ENCODE peak calls at places on chromosomes 7 and 10, in six cellular contexts. F is NCI-H1092, G is NCI-H2081, K is HEK293T, V is NCI-H345, I is colonic mucosa. H is an unnamed sample.

GRCh38 chr10:21624951-21625350 is 90.9 kb downstream of the MLLT10 start:
- DNase-seq in K (no peak), G (no peak), F (no peak), V (no peak), I (no peak), H (no peak)

GRCh38 chr10:100730739-100731602 is 14.4 kb upstream of the PAX2 start:
- DNase-seq in K (no peak), G (no peak), F (no peak), V (no peak), I (peak), H (no peak)

GRCh38 chr7:66110861-66111260 is 3.8 kb upstream of the CRCP start:
- DNase-seq in F (no peak), I (no peak), G (no peak), K (no peak), V (no peak), H (no peak)

GRCh38 chr7:116770941-116771340 is 91.4 kb upstream of the CAPZA2 start:
- DNase-seq in V (no peak), I (no peak), K (no peak), F (no peak), G (no peak), H (no peak)

GRCh38 chr10:50550291-50550839 is 73.4 kb downstream of the SGMS1 start:
- DNase-seq in F (no peak), V (no peak), G (no peak), I (peak), K (no peak), H (no peak)

GRCh38 chr10:6579193-6579903 is 728 bp downstream of the PRKCQ start:
- DNase-seq in F (no peak), G (no peak), K (no peak), V (no peak), I (no peak), H (no peak)

GRCh38 chr7:132500727-132501410 is 75.4 kb downstream of the PLXNA4 start:
- DNase-seq in K (peak), G (no peak), I (peak), V (no peak), F (no peak), H (no peak)

GRCh38 chr7:16511314-16511713 is 15.3 kb upstream of the LRRC72 start:
- DNase-seq in G (no peak), K (no peak), I (no peak), V (no peak), F (no peak), H (no peak)

GRCh38 chr7:139332960-139333359 is 8.2 kb upstream of the FMC1 start:
- DNase-seq in F (no peak), K (no peak), G (no peak), V (no peak), I (no peak), H (no peak)

GRCh38 chr7:81715984-81716588 is 53.8 kb downstream of the HGF start:
- DNase-seq in I (no peak), G (peak), V (peak), F (peak), K (no peak), H (no peak)

GRCh38 chr10:131943021-131943814 is 38.5 kb downstream of the BNIP3 start:
- DNase-seq in K (peak), F (no peak), V (no peak), G (no peak), I (no peak), H (no peak)

GRCh38 chr10:30505543-30506298 is 71.7 kb downstream of the MAP3K8 start:
- DNase-seq in V (no peak), F (no peak), K (no peak), G (no peak), I (no peak), H (no peak)

GRCh38 chr7:47796347-47796746 is 151.9 kb downstream of the PKD1L1 start:
- DNase-seq in K (no peak), F (no peak), G (no peak), V (no peak), I (no peak), H (no peak)

GRCh38 chr7:37832194-37832593 is 16.2 kb upstream of the NME8 start:
- DNase-seq in G (peak), K (no peak), F (peak), V (peak), I (peak), H (peak)

GRCh38 chr10:115844592-115844991 is 428.4 kb downstream of the GFRA1 start:
- DNase-seq in K (peak), G (peak), V (no peak), I (no peak), F (peak), H (no peak)

GRCh38 chr7:130228840-130229239 is 21.2 kb downstream of the SSMEM1 start:
- DNase-seq in G (no peak), I (no peak), K (no peak), V (no peak), F (no peak), H (no peak)

GRCh38 chr7:125336326-125336725 is 406.7 kb upstream of the POT1 start:
- DNase-seq in F (no peak), V (no peak), I (no peak), G (no peak), K (no peak), H (no peak)

GRCh38 chr7:128962837-128963236 is 25.1 kb downstream of the IRF5 start:
- DNase-seq in F (no peak), I (no peak), K (no peak), G (no peak), V (no peak), H (no peak)

GRCh38 chr7:139535252-139535651 is 11.8 kb downstream of the CLEC2L start:
- DNase-seq in G (no peak), V (no peak), I (no peak), K (no peak), F (no peak), H (no peak)

GRCh38 chr10:68665841-68666240 is 55.2 kb upstream of the CCAR1 start:
- DNase-seq in V (no peak), I (no peak), G (no peak), K (no peak), F (no peak), H (no peak)